ENCODE peak calls at places on chromosome 4, in four cellular contexts. A is transverse colon, W is Peyer's patch, N is Calu3. T is an unnamed sample.

GRCh38 chr4:36207808-36208207 is 36.5 kb downstream of the ARAP2 start:
- DNase-seq in A (no peak), W (no peak), N (no peak), T (no peak)

GRCh38 chr4:105971032-105971431 is 75.8 kb downstream of the NPNT start:
- DNase-seq in A (no peak), W (peak), N (peak), T (no peak)

GRCh38 chr4:27270435-27270834 is 409.8 kb downstream of the STIM2 start:
- DNase-seq in A (no peak), W (no peak), N (peak), T (no peak)

GRCh38 chr4:186762865-186763264 is 39.2 kb upstream of the FAT1 start:
- DNase-seq in A (no peak), W (no peak), N (no peak), T (no peak)

GRCh38 chr4:137804906-137805511 is 272.7 kb upstream of the PCDH18 start:
- DNase-seq in A (no peak), W (no peak), N (no peak), T (no peak)

GRCh38 chr4:179130122-179130714 is 1688.0 kb upstream of the AGA start:
- DNase-seq in A (no peak), W (no peak), N (no peak), T (no peak)

GRCh38 chr4:76830612-76831474 is 67.1 kb downstream of the SOWAHB start:
- DNase-seq in A (peak), W (peak), N (peak), T (no peak)

GRCh38 chr4:85477538-85477937 is 2.6 kb downstream of the ARHGAP24 start:
- DNase-seq in A (no peak), W (peak), N (no peak), T (no peak)

GRCh38 chr4:72569719-72570235 is 756 bp upstream of the ADAMTS3 start:
- DNase-seq in A (no peak), W (no peak), N (no peak), T (no peak)

GRCh38 chr4:53987761-53988171 is 76.6 kb downstream of the CHIC2 start:
- DNase-seq in A (no peak), W (peak), N (no peak), T (no peak)

GRCh38 chr4:78774395-78774794 is 1.8 kb upstream of the BMP2K start:
- DNase-seq in A (no peak), W (no peak), N (no peak), T (peak)

GRCh38 chr4:153276966-153277365 is 67.5 kb upstream of the MND1 start:
- DNase-seq in A (no peak), W (no peak), N (no peak), T (no peak)

GRCh38 chr4:59612235-59612634 is 1587.9 kb upstream of the ADGRL3 start:
- DNase-seq in A (no peak), W (no peak), N (no peak), T (no peak)

GRCh38 chr4:152460488-152460887 is 75.4 kb downstream of the FBXW7 start:
- DNase-seq in A (no peak), W (no peak), N (peak), T (peak)

GRCh38 chr4:75345436-75345835 is 168.8 kb downstream of the RCHY1 start:
- DNase-seq in A (no peak), W (no peak), N (no peak), T (no peak)

GRCh38 chr4:128601992-128602695 is 207.4 kb upstream of the JADE1 start:
- DNase-seq in A (no peak), W (no peak), N (no peak), T (no peak)

GRCh38 chr4:76547167-76547760 is 112.2 kb downstream of the SHROOM3 start:
- DNase-seq in A (no peak), W (no peak), N (no peak), T (no peak)

GRCh38 chr4:109957227-109957626 is 44.5 kb downstream of the EGF start:
- DNase-seq in A (no peak), W (no peak), N (no peak), T (no peak)

GRCh38 chr4:100517864-100518341 is at the start of gene EMCN:
- DNase-seq in A (no peak), W (no peak), N (no peak), T (no peak)

GRCh38 chr4:84499065-84499982 is at the start of gene NKX6-1:
- DNase-seq in A (peak), W (peak), N (peak), T (no peak)

GRCh38 chr4:145619639-145619996 is 433 bp downstream of the MMAA start:
- DNase-seq in A (peak), W (peak), N (peak), T (no peak)
- TF ChIP-seq CTCF in A (no peak), W (no peak), N (no peak), T (no peak)

GRCh38 chr4:8311096-8312068 is 41.8 kb downstream of the HTRA3 start:
- DNase-seq in A (no peak), W (peak), N (no peak), T (no peak)

GRCh38 chr4:8312069-8312445 is 42.5 kb downstream of the HTRA3 start:
- DNase-seq in A (no peak), W (no peak), N (no peak), T (no peak)

GRCh38 chr4:8308144-8308543 is 38.6 kb downstream of the HTRA3 start:
- DNase-seq in A (no peak), W (peak), N (no peak), T (no peak)

GRCh38 chr4:8308856-8309771 is 39.6 kb downstream of the HTRA3 start:
- DNase-seq in A (no peak), W (peak), N (no peak), T (no peak)

DNA sequence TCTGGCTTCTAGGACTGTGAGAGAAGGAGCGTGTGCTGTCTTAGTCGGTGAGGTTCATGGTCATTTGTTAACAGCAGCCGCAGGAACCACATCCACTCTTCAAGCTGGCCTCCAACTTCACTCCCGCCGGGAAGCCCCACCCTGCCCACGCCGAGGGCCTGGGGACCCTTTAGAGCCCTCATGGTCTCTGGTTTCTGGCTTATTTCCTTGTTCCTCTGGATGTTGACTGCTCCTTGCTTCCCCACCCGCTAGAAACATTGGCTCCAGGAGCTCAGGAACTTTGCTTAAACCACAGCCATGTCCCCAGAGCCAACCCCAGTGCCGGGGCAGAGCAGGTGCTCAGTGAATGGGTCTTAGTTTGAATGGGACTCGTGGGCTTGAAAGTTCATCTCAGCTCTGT is 40.8 kb downstream of the HTRA3 start:
- DNase-seq in A (no peak), W (no peak), N (no peak), T (no peak)
- TF ChIP-seq CTCF in A (no peak), W (no peak), N (no peak), T (no peak)

GRCh38 chr4:37682701-37683401 is 3.3 kb downstream of the RELL1 start:
- DNase-seq in A (no peak), W (no peak), N (no peak), T (peak)
- TF ChIP-seq CTCF in A (peak), W (peak), N (no peak), T (no peak)

GRCh38 chr4:23881674-23882337 is 8.0 kb downstream of the PPARGC1A start:
- DNase-seq in A (no peak), W (peak), N (no peak), T (no peak)
- TF ChIP-seq CTCF in A (no peak), W (peak), N (no peak), T (no peak)

DNA sequence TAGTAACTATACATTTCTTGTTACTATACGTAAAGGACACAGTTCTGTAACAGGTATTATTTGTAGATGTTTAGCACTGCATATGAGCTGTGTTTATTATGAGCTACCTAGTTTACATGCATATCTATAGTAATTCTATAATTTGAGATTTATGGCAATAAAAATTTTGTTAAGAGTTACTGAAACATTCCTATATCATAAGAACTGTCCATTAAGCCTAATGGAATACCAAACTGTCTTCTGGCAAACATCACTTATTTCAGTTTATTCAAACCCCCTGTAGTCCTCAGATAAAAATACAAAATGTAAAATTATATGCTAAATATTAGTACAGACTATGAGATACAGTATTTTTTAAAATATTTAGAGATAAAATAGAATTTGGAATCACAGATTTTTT is 205.2 kb downstream of the ADGRL3 start:
- DNase-seq in A (no peak), W (no peak), N (no peak), T (no peak)
- TF ChIP-seq CTCF in A (no peak), W (no peak), N (no peak), T (no peak)

GRCh38 chr4:37890501-37891220 is at the start of gene TBC1D1:
- DNase-seq in A (peak), W (peak), N (peak), T (peak)

GRCh38 chr4:37889849-37890500 is 909 bp upstream of the TBC1D1 start:
- DNase-seq in A (peak), W (no peak), N (no peak), T (no peak)

GRCh38 chr4:37893164-37893563 is 2.3 kb downstream of the TBC1D1 start:
- DNase-seq in A (no peak), W (no peak), N (no peak), T (no peak)

GRCh38 chr4:37892641-37893040 is 1.8 kb downstream of the TBC1D1 start:
- DNase-seq in A (peak), W (peak), N (no peak), T (peak)

DNA sequence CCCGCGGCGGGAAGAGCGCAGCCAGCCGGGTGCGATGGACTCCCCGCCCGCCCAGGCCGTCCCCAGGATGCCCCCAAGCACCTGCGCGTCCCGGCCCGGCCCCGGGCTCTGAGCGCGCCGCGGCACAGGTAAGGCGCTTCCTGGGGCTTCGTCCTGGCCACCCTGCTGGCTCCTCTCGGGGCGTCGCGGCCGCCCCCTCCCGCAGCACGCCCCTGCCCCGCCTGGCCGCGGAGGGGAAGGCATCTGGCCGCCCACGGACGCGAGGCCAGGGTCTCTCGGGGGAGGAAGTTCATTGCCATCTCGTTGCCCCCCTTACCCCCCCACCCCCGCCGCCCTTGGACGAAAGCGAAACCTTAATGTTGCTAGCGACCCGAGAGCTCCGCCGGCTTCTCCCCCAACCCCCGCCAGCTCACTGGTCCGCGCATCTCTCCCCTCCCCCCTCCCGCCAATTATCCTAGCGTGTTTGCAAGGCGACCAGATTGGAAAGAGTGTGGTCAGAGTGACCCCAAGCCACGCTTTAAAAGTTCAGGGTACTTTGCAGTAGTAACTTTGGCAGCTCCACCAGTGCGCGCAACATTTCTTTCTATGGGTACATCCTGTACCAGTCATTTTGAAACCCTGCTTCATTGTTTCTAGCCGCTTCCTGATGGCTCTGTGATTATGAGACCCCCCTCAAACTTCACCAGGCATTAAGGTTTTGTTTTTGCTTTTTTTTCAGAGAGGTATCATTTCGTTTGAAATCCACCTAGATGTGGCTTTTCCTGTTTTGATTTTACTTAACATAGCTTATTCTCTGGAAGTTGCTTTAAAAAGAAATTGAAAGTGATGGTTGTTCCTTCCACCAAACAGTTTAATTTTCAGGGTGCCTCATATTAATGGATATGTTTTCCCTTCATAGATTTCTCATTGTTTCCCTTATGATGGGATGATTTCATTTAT is 606 bp downstream of the TBC1D1 start:
- DNase-seq in A (peak), W (peak), N (peak), T (peak)
- TF ChIP-seq CTCF in A (peak), W (no peak), N (no peak), T (peak)

GRCh38 chr4:10554694-10555093 is 97.5 kb upstream of the ZNF518B start:
- DNase-seq in A (peak), W (peak), N (peak), T (peak)
- TF ChIP-seq CTCF in A (peak), W (peak), N (peak), T (peak)